ENCODE peak calls at places on chromosomes 5 and 9, in ten cellular contexts. K is HCT116; Z is HFFc6; N is cardiac fibroblast; Q is thoracic aorta; G is activated CD8-positive, alpha-beta T cell treated with anti-CD3 and anti-CD28 coated beads for 36 hours; A is endothelial cell; D is WTC11; O is pancreas; X is neural crest cell. T is an unnamed sample.
A peak's percentile ranks its signal among the peaks of the same experiment; 100 is the strongest.

GRCh38 chr5:62457071-62457470 is 44.5 kb downstream of the IPO11 start:
- DNase-seq in K (no peak), X (no peak), G (no peak), Q (no peak), O (no peak), D (no peak), Z (peak; percentile 54), N (peak; percentile 8), A (no peak), T (no peak)

GRCh38 chr5:60972225-60972624 is 27.2 kb downstream of the NDUFAF2 start:
- DNase-seq in X (no peak), A (no peak), N (no peak), D (no peak), O (no peak), G (peak; percentile 71), K (no peak), Z (no peak), Q (no peak), T (no peak)

GRCh38 chr9:82880353-82880752 is 182.6 kb downstream of the RASEF start:
- DNase-seq in K (no peak), D (no peak), N (no peak), G (no peak), A (no peak), Z (no peak), O (no peak), X (no peak), Q (no peak), T (no peak)

GRCh38 chr9:16316406-16316805 is 554.1 kb downstream of the BNC2 start:
- DNase-seq in X (no peak), O (no peak), Q (no peak), A (no peak), Z (no peak), K (no peak), N (no peak), D (no peak), G (no peak), T (no peak)

GRCh38 chr5:72441861-72442540 is 65.2 kb downstream of the ZNF366 start:
- DNase-seq in Q (peak; percentile 32), G (no peak), D (no peak), X (no peak), A (no peak), N (peak; percentile 81), Z (peak; percentile 94), O (no peak), K (peak; percentile 4), T (no peak)

GRCh38 chr5:179241764-179242370 is 103.4 kb downstream of the ADAMTS2 start:
- DNase-seq in G (no peak), N (peak; percentile 46), K (no peak), O (no peak), Z (no peak), X (no peak), A (no peak), Q (no peak), D (no peak), T (no peak)

GRCh38 chr5:62606878-62607277 is 28.3 kb downstream of the LRRC70 start:
- DNase-seq in D (no peak), Q (no peak), O (no peak), K (no peak), Z (no peak), G (no peak), N (peak; percentile 80), A (no peak), X (no peak), T (no peak)

GRCh38 chr5:171999100-171999499 is 7.3 kb downstream of the FBXW11 start:
- DNase-seq in Q (no peak), G (no peak), X (no peak), A (no peak), Z (no peak), O (no peak), D (no peak), K (no peak), N (no peak), T (no peak)

GRCh38 chr5:82480331-82480730 is 202.2 kb upstream of the RPS23 start:
- DNase-seq in Q (no peak), K (no peak), O (no peak), Z (no peak), G (no peak), D (no peak), X (no peak), N (peak; percentile 8), A (no peak), T (no peak)

GRCh38 chr5:59587489-59588337 is 305.8 kb downstream of the PDE4D start:
- DNase-seq in D (peak; percentile 86), O (peak; percentile 50), K (no peak), X (peak; percentile 58), G (peak; percentile 14), Z (peak; percentile 9), Q (no peak), N (peak; percentile 73), A (peak; percentile 65), T (peak; percentile 47)

GRCh38 chr9:127897194-127897692 is 2.2 kb downstream of the ST6GALNAC6 start:
- DNase-seq in X (peak; percentile 66), O (peak; percentile 85), Q (no peak), G (peak; percentile 56), A (peak; percentile 80), Z (peak; percentile 35), D (peak; percentile 88), N (peak; percentile 95), K (no peak), T (peak; percentile 80)

GRCh38 chr5:179369530-179369884 is 24.2 kb upstream of the ADAMTS2 start:
- DNase-seq in Q (no peak), N (no peak), D (no peak), X (no peak), Z (no peak), K (no peak), O (no peak), G (no peak), A (no peak), T (no peak)

GRCh38 chr9:29668732-29669131 is 2095.5 kb upstream of the C9orf72 start:
- DNase-seq in X (no peak), A (no peak), D (no peak), Q (no peak), G (no peak), N (no peak), O (no peak), Z (no peak), K (no peak), T (no peak)

GRCh38 chr9:74721696-74722660 is 165.7 kb downstream of the TRPM6 start:
- DNase-seq in X (no peak), O (no peak), N (peak; percentile 22), A (no peak), Q (no peak), G (no peak), D (no peak), Z (no peak), K (no peak), T (no peak)

GRCh38 chr9:115551396-115551795 is 433.4 kb upstream of the TNC start:
- DNase-seq in G (no peak), A (no peak), Q (no peak), K (no peak), X (no peak), Z (peak; percentile 3), O (no peak), N (no peak), D (no peak), T (no peak)

GRCh38 chr5:115209279-115209678 is 39.6 kb upstream of the TRIM36 start:
- DNase-seq in A (no peak), O (peak; percentile 26), N (peak; percentile 76), G (peak; percentile 74), Z (no peak), X (no peak), D (no peak), K (no peak), Q (no peak), T (no peak)

GRCh38 chr9:5265939-5266338 is 34.7 kb downstream of the INSL4 start:
- DNase-seq in Z (no peak), K (no peak), D (peak; percentile 45), X (no peak), Q (no peak), O (no peak), A (no peak), N (no peak), G (no peak), T (no peak)

GRCh38 chr5:14505310-14506140 is 76.1 kb upstream of the OTULINL start:
- DNase-seq in Z (no peak), O (no peak), A (no peak), N (no peak), Q (no peak), X (no peak), K (no peak), D (peak; percentile 44), G (no peak), T (no peak)
- TF ChIP-seq CTCF in Z (peak; percentile 59), O (no peak), A (no peak), N (no peak), Q (no peak), X (no peak), K (no peak), D (peak; percentile 46), G (no peak), T (no peak)

GRCh38 chr5:139268364-139269202 is 25.0 kb upstream of the MATR3 start:
- DNase-seq in D (no peak), G (no peak), X (no peak), N (no peak), K (no peak), O (no peak), Z (no peak), Q (no peak), A (no peak), T (no peak)
- TF ChIP-seq CTCF in D (no peak), G (no peak), X (no peak), N (peak; percentile 3), K (no peak), O (no peak), Z (no peak), Q (no peak), A (no peak), T (no peak)

GRCh38 chr5:94793816-94794198 is 175.3 kb downstream of the SLF1 start:
- DNase-seq in X (no peak), N (peak; percentile 5), K (no peak), O (no peak), D (no peak), A (no peak), Q (no peak), Z (peak; percentile 46), G (no peak), T (no peak)
- TF ChIP-seq CTCF in X (no peak), N (no peak), K (no peak), O (no peak), D (no peak), A (no peak), Q (no peak), Z (no peak), G (no peak), T (no peak)

GRCh38 chr9:112669326-112669725 is 48.6 kb downstream of the INIP start:
- DNase-seq in O (no peak), Z (no peak), G (no peak), X (no peak), A (no peak), Q (no peak), N (no peak), K (no peak), D (no peak), T (no peak)

GRCh38 chr9:112663681-112664080 is 54.2 kb downstream of the INIP start:
- DNase-seq in A (no peak), Z (no peak), N (no peak), Q (no peak), X (no peak), K (no peak), G (no peak), D (no peak), O (no peak), T (no peak)

GRCh38 chr9:112659906-112660305 is 58.0 kb downstream of the INIP start:
- DNase-seq in X (no peak), A (no peak), K (no peak), D (no peak), G (no peak), Z (no peak), O (no peak), Q (no peak), N (no peak), T (no peak)

GRCh38 chr9:112664541-112664940 is 53.4 kb downstream of the INIP start:
- DNase-seq in K (no peak), G (no peak), Z (no peak), D (no peak), O (no peak), N (no peak), Q (no peak), X (no peak), A (no peak), T (no peak)

GRCh38 chr9:112665347-112665746 is 52.6 kb downstream of the INIP start:
- DNase-seq in N (peak; percentile 20), A (no peak), Q (no peak), K (no peak), G (no peak), Z (peak; percentile 10), D (no peak), X (no peak), O (no peak), T (no peak)
- TF ChIP-seq CTCF in N (peak; percentile 22), A (no peak), Q (no peak), K (peak; percentile 20), G (no peak), Z (peak; percentile 73), D (no peak), X (no peak), O (no peak), T (no peak)